ENCODE peak calls at places on chromosomes 16 and 17, in six cellular contexts. G is RWPE1; L is psoas muscle; O is pancreas; M is PC-9; T is CD4-positive, CD25-positive, alpha-beta regulatory T cell. D is an unnamed sample.

GRCh38 chr17:27076814-27077213 is 217.1 kb upstream of the WSB1 start:
- DNase-seq in T (no peak), G (no peak), O (no peak), M (no peak), L (no peak), D (no peak)

GRCh38 chr17:81831957-81832607 is 1.0 kb downstream of the MCRIP1 start:
- DNase-seq in M (no peak), G (no peak), T (peak), L (peak), O (no peak), D (no peak)

GRCh38 chr16:79668502-79668901 is 68.0 kb upstream of the MAF start:
- DNase-seq in G (no peak), O (no peak), T (no peak), L (no peak), M (no peak), D (no peak)

GRCh38 chr17:42675348-42675983 is 1.3 kb downstream of the PLEKHH3 start:
- DNase-seq in T (no peak), L (peak), G (no peak), M (no peak), O (peak), D (peak)

GRCh38 chr17:76567634-76568432 is 17.8 kb downstream of the ST6GALNAC2 start:
- DNase-seq in M (no peak), L (no peak), O (no peak), T (no peak), G (no peak), D (no peak)

GRCh38 chr17:38877130-38877851 is 7.4 kb downstream of the LASP1 start:
- DNase-seq in G (no peak), T (peak), M (no peak), L (no peak), O (no peak), D (no peak)

GRCh38 chr16:1964046-1964505 is 550 bp downstream of the RPS2 start:
- DNase-seq in G (no peak), M (no peak), O (no peak), L (no peak), T (no peak), D (peak)

GRCh38 chr16:30377050-30377811 is 2.6 kb downstream of the MYL11 start:
- DNase-seq in T (no peak), M (no peak), G (no peak), L (no peak), O (no peak), D (no peak)

GRCh38 chr17:16419074-16419928 is 3.9 kb downstream of the TRPV2 start:
- DNase-seq in T (no peak), M (peak), O (no peak), L (peak), G (peak), D (no peak)

GRCh38 chr16:30472328-30472942 is at the start of gene ITGAL:
- DNase-seq in G (no peak), T (peak), L (peak), O (peak), M (no peak), D (peak)

GRCh38 chr17:13107726-13108235 is 90.0 kb upstream of the ELAC2 start:
- DNase-seq in T (no peak), M (no peak), O (no peak), L (no peak), G (no peak), D (no peak)

GRCh38 chr16:67030221-67030962 is 1.4 kb downstream of the CBFB start:
- DNase-seq in T (no peak), L (no peak), O (no peak), G (no peak), M (no peak), D (no peak)

GRCh38 chr16:23757116-23757515 is 2.3 kb downstream of the CHP2 start:
- DNase-seq in L (no peak), T (no peak), O (no peak), G (no peak), M (no peak), D (no peak)

GRCh38 chr17:8225813-8226535 is 15.6 kb upstream of the AURKB start:
- DNase-seq in T (peak), G (no peak), O (no peak), L (no peak), M (no peak), D (no peak)

GRCh38 chr17:49633762-49634486 is 44.0 kb downstream of the SPOP start:
- DNase-seq in O (no peak), G (no peak), M (no peak), L (no peak), T (no peak), D (no peak)

GRCh38 chr17:36515837-36516236 is 18.8 kb downstream of the MYO19 start:
- DNase-seq in M (no peak), L (no peak), T (no peak), O (no peak), G (no peak), D (no peak)

GRCh38 chr17:3845361-3845753 is 689 bp downstream of the NCBP3 start:
- DNase-seq in M (peak), O (no peak), G (peak), T (peak), L (no peak), D (no peak)

GRCh38 chr17:47220531-47220999 is 11.4 kb downstream of the MYL4 start:
- DNase-seq in L (no peak), T (peak), O (no peak), M (no peak), G (no peak), D (no peak)

GRCh38 chr16:47834485-47835024 is 321.2 kb downstream of the ABCC12 start:
- DNase-seq in M (no peak), O (no peak), T (no peak), G (no peak), L (no peak), D (no peak)

GRCh38 chr16:48053346-48053745 is 102.4 kb downstream of the ABCC12 start:
- DNase-seq in O (no peak), G (peak), T (no peak), M (peak), L (no peak), D (peak)

GRCh38 chr16:30533146-30533522 is 1.5 kb downstream of the ZNF747 start:
- DNase-seq in M (no peak), L (no peak), T (no peak), O (no peak), G (no peak), D (no peak)

GRCh38 chr16:80739523-80739922 is 64.9 kb downstream of the CDYL2 start:
- DNase-seq in O (no peak), L (no peak), T (no peak), G (no peak), M (no peak), D (no peak)

GRCh38 chr16:74268372-74268782 is 28.2 kb upstream of the PSMD7 start:
- DNase-seq in T (no peak), L (no peak), O (no peak), G (no peak), M (no peak), D (no peak)

GRCh38 chr17:77352996-77353395 is 212.2 kb downstream of the SEC14L1 start:
- DNase-seq in G (no peak), T (no peak), L (no peak), O (peak), M (no peak), D (no peak)

GRCh38 chr16:4465977-4466779 is 8.2 kb downstream of the NMRAL1 start:
- DNase-seq in T (peak), M (no peak), L (no peak), G (no peak), O (no peak), D (peak)

GRCh38 chr17:2025220-2025621 is at the start of gene RTN4RL1:
- DNase-seq in O (peak), T (peak), M (peak), G (peak), L (peak), D (peak)

GRCh38 chr17:1179635-1180433 is at the start of gene ABR:
- DNase-seq in G (peak), M (peak), O (no peak), L (peak), T (peak), D (peak)

GRCh38 chr17:3848229-3848628 is 2.2 kb upstream of the NCBP3 start:
- DNase-seq in G (no peak), O (no peak), M (no peak), L (no peak), T (no peak), D (no peak)

GRCh38 chr16:57313509-57313908 is 29.0 kb upstream of the PLLP start:
- DNase-seq in L (no peak), T (no peak), G (no peak), M (no peak), O (no peak), D (no peak)

GRCh38 chr16:57314161-57314785 is 29.8 kb upstream of the PLLP start:
- DNase-seq in G (no peak), O (no peak), T (no peak), M (no peak), L (no peak), D (no peak)

GRCh38 chr16:57315401-57315800 is 30.9 kb upstream of the PLLP start:
- DNase-seq in O (no peak), G (no peak), T (no peak), L (no peak), M (no peak), D (no peak)

GRCh38 chr16:57318240-57318970 is 33.9 kb upstream of the PLLP start:
- DNase-seq in M (no peak), L (no peak), G (no peak), T (no peak), O (no peak), D (no peak)

DNA sequence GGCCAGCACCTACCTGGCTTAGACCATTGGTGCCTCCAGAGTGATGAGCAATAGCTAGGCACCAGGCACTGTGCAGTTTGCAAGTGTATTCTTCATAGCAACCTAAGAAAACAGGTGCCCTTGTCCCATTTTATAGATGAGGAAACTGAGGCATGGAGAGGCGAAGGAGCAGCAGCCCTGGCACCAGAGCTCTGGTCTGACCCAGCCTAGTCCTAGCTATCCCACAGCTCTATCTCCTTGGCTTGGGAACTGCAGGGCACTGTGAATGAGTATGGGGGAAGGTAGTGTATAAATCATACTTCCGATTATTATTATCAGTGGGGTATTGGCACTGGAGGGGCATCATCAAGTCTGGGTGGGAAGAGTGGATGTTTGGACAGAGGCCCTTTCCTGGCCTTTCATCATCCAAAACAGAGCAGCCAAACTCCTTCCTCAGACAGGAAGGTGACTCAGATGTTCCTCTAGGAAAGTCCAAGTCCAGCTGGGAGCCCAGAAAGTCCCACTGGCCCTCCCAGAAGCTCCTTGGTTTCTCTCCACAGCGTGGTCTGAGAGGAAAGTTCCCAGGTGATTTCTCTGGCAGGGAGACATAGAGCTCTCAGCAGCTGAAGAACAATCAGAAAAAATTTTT is 32.0 kb upstream of the PLLP start:
- DNase-seq in G (peak), T (no peak), L (no peak), M (no peak), O (no peak), D (peak)
- H3K27ac ChIP-seq in G (peak), T (no peak), L (peak), M (peak), O (peak), D (peak)

GRCh38 chr16:85963746-85964370 is 64.9 kb downstream of the IRF8 start:
- DNase-seq in L (peak), M (no peak), G (no peak), O (no peak), T (no peak), D (peak)
- H3K27ac ChIP-seq in L (no peak), M (no peak), G (no peak), O (no peak), T (no peak), D (peak)

GRCh38 chr16:85036398-85037049 is 8.9 kb downstream of the KIAA0513 start:
- DNase-seq in T (no peak), L (peak), M (no peak), O (no peak), G (no peak), D (no peak)
- H3K27ac ChIP-seq in T (no peak), L (no peak), M (peak), O (no peak), G (peak), D (no peak)

DNA sequence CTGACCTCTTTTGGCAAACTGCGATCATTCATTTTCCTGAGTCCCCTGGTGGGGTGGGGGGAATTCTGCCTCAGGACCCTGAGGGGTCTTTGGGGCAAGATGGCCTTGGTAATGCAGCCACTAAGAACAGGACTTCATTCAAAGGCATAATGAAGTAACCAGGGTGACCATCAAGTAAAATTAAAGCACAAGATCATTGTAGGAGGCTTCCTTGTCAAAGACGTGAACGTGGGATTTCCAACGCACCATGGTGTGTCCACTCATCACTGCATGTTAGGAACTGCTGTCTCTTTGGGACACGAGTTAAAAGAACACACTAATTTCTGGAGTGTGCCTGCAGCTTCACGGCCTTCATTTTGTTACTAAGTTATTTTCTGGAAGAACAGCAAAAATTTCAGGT is 51.3 kb downstream of the NDE1 start:
- DNase-seq in T (no peak), G (no peak), O (no peak), L (no peak), M (no peak), D (no peak)
- H3K27ac ChIP-seq in T (no peak), G (no peak), O (no peak), L (no peak), M (no peak), D (no peak)

D was measured in heart right ventricle.